ENCODE peak calls at places on chromosomes 11 and 22, in five cellular contexts. H is tibial artery, M is WERI-Rb-1, C is AG04450, X is lung. F is an unnamed sample.

GRCh38 chr11:13629752-13630151 is 38.7 kb upstream of the FAR1 start:
- DNase-seq in H (no peak), M (no peak), C (no peak), X (no peak), F (no peak)

GRCh38 chr11:76186776-76187279 is 19.5 kb downstream of the WNT11 start:
- DNase-seq in H (no peak), M (no peak), C (no peak), X (no peak), F (no peak)

GRCh38 chr11:88398372-88399140 is 61.0 kb upstream of the CTSC start:
- DNase-seq in H (no peak), M (no peak), C (no peak), X (no peak), F (no peak)

GRCh38 chr11:59097113-59097708 is 9.8 kb upstream of the FAM111B start:
- DNase-seq in H (peak), M (peak), C (peak), X (peak), F (no peak)

GRCh38 chr22:19593991-19594569 is 69.9 kb upstream of the CLDN5 start:
- DNase-seq in H (no peak), M (no peak), C (no peak), X (no peak), F (no peak)

GRCh38 chr22:26529345-26529744 is 17.1 kb upstream of the TFIP11 start:
- DNase-seq in H (peak), M (no peak), C (no peak), X (peak), F (no peak)

GRCh38 chr22:37806409-37807338 is 1.1 kb upstream of the GCAT start:
- DNase-seq in H (no peak), M (no peak), C (no peak), X (no peak), F (no peak)

GRCh38 chr11:74487875-74488274 is 5.6 kb downstream of the LIPT2 start:
- DNase-seq in H (no peak), M (peak), C (no peak), X (no peak), F (no peak)

GRCh38 chr22:43540570-43540969 is 128.8 kb downstream of the MPPED1 start:
- DNase-seq in H (no peak), M (no peak), C (no peak), X (no peak), F (no peak)

GRCh38 chr22:38823076-38823475 is 20.8 kb downstream of the NPTXR start:
- DNase-seq in H (no peak), M (no peak), C (no peak), X (no peak), F (no peak)

GRCh38 chr11:112852141-112852853 is 108.9 kb upstream of the NCAM1 start:
- DNase-seq in H (no peak), M (no peak), C (no peak), X (no peak), F (no peak)

GRCh38 chr11:71430166-71430565 is 18.0 kb downstream of the DHCR7 start:
- DNase-seq in H (no peak), M (no peak), C (no peak), X (no peak), F (no peak)

GRCh38 chr11:70387564-70387963 is 10.8 kb upstream of the CTTN start:
- DNase-seq in H (no peak), M (no peak), C (no peak), X (no peak), F (no peak)

GRCh38 chr11:79439893-79440450 is 858 bp downstream of the TENM4 start:
- DNase-seq in H (peak), M (no peak), C (no peak), X (no peak), F (peak)

GRCh38 chr11:106409681-106410080 is 332.2 kb downstream of the AASDHPPT start:
- DNase-seq in H (no peak), M (no peak), C (no peak), X (no peak), F (no peak)

GRCh38 chr11:103433380-103433779 is 324.2 kb downstream of the DYNC2H1 start:
- DNase-seq in H (no peak), M (no peak), C (peak), X (no peak), F (no peak)
- TF ChIP-seq CTCF in H (no peak), M (no peak), C (no peak), X (no peak), F (no peak)

DNA sequence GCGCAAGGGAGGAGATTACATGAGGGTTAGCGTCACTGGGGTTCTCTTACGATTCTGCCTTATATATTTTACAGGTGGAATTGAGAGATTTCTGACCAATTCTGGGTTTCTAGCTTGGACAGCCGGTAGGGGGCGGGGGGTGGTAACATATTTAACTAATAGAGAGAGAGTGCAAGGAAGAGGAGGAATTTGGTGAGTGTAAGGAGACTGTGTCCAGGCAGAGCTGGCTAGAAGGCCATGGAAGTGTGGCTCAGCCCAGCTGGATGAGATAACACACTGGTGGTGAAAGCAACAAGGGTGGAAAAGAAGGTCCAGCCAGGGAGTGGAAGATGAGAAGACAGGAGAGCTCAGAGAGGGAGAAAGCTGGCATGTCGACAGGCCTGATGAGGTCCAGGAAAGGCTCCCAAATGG is 56.5 kb downstream of the ST3GAL4 start:
- DNase-seq in H (no peak), M (peak), C (no peak), X (no peak), F (no peak)
- TF ChIP-seq CTCF in H (no peak), M (peak), C (peak), X (no peak), F (no peak)

DNA sequence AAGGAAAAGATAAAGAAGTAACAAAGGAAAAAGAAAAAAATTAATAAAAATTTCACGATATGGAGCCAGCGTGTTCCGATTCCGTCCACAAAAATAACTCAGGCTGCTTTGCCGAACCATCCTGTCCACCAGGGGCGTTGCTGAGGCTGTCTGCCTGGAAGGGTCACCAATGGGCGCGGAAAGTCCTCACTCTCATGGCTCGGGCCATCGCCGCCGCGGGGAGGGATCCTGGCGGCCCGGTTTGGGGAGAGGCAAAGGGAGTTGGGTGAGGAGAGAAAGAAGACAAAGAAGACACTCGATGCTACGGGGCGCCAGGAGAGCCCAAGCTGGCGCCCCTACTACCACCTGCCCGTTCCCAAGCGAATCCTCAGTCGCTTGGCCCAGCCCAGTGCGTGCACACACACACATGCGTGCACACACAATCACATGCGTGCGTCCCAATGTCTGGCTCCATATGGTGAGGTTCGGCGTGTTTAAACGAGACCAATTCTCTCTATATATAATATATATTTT is 5.6 kb upstream of the PYGM start:
- DNase-seq in H (peak), M (no peak), C (no peak), X (no peak), F (no peak)
- TF ChIP-seq CTCF in H (no peak), M (peak), C (peak), X (no peak), F (no peak)

GRCh38 chr11:1194231-1194976 is 28.5 kb upstream of the MUC5B start:
- DNase-seq in H (peak), M (no peak), C (no peak), X (no peak), F (no peak)

GRCh38 chr11:1197431-1197885 is 25.4 kb upstream of the MUC5B start:
- DNase-seq in H (no peak), M (no peak), C (no peak), X (no peak), F (no peak)

GRCh38 chr11:1194977-1195689 is 27.7 kb upstream of the MUC5B start:
- DNase-seq in H (no peak), M (no peak), C (no peak), X (no peak), F (no peak)

GRCh38 chr11:1196516-1197391 is 26.1 kb upstream of the MUC5B start:
- DNase-seq in H (peak), M (peak), C (no peak), X (no peak), F (no peak)

GRCh38 chr11:1195690-1196515 is 27.0 kb upstream of the MUC5B start:
- DNase-seq in H (peak), M (no peak), C (no peak), X (no peak), F (no peak)
- TF ChIP-seq CTCF in H (no peak), M (no peak), C (no peak), X (no peak), F (no peak)

GRCh38 chr11:65008873-65009272 is 5.1 kb upstream of the ARL2 start:
- DNase-seq in H (no peak), M (no peak), C (no peak), X (no peak), F (no peak)
- TF ChIP-seq CTCF in H (no peak), M (no peak), C (no peak), X (no peak), F (no peak)

F was measured in activated B cell treated with CpG ODN at 0.5 μM for 24 hours.